ENCODE peak calls at places on chromosomes 3 and 15, in seven cellular contexts. A, V, G, C, S, H and K are unnamed samples.

GRCh38 chr15:30923429-30923828 is 19.7 kb downstream of the FAN1 start:
- DNase-seq in H (peak; percentile 75), C (no peak), S (no peak), A (no peak), G (no peak), V (no peak), K (no peak)

GRCh38 chr3:47781326-47781684 is 388 bp downstream of the SMARCC1 start:
- DNase-seq in V (peak; percentile 66), S (peak; percentile 70), C (peak; percentile 21), G (peak; percentile 79), H (peak; percentile 84), A (peak; percentile 95), K (peak; percentile 76)

GRCh38 chr3:35505181-35505580 is 134.1 kb upstream of the ARPP21 start:
- DNase-seq in G (no peak), H (peak; percentile 44), S (no peak), A (no peak), V (no peak), C (no peak), K (peak; percentile 78)

GRCh38 chr15:48855501-48856440 is 22.2 kb upstream of the EID1 start:
- DNase-seq in S (peak; percentile 40), G (no peak), C (peak; percentile 15), V (no peak), H (no peak), A (no peak), K (peak; percentile 25)

GRCh38 chr15:78880242-78880533 is 7.5 kb downstream of the MORF4L1 start:
- DNase-seq in A (no peak), H (no peak), C (no peak), V (no peak), S (no peak), G (no peak), K (no peak)

GRCh38 chr3:13280856-13281656 is 139.1 kb downstream of the NUP210 start:
- DNase-seq in H (peak; percentile 57), V (no peak), C (no peak), A (no peak), G (peak; percentile 33), S (peak; percentile 19), K (peak; percentile 77)

GRCh38 chr3:187763850-187764648 is 18.8 kb upstream of the BCL6 start:
- DNase-seq in G (no peak), A (no peak), H (no peak), S (no peak), C (no peak), V (no peak), K (no peak)

GRCh38 chr3:114333180-114333922 is 39.5 kb downstream of the TIGIT start:
- DNase-seq in G (no peak), H (no peak), S (no peak), A (no peak), V (no peak), C (no peak), K (no peak)

GRCh38 chr15:59892995-59893394 is 111.1 kb upstream of the FOXB1 start:
- DNase-seq in C (no peak), G (no peak), H (no peak), V (peak; percentile 3), A (no peak), S (no peak), K (no peak)

GRCh38 chr3:83523470-83524073 is 1435.2 kb upstream of the CADM2 start:
- DNase-seq in G (no peak), H (no peak), A (no peak), V (no peak), C (peak; percentile 1), S (peak; percentile 8), K (peak; percentile 80)

DNA sequence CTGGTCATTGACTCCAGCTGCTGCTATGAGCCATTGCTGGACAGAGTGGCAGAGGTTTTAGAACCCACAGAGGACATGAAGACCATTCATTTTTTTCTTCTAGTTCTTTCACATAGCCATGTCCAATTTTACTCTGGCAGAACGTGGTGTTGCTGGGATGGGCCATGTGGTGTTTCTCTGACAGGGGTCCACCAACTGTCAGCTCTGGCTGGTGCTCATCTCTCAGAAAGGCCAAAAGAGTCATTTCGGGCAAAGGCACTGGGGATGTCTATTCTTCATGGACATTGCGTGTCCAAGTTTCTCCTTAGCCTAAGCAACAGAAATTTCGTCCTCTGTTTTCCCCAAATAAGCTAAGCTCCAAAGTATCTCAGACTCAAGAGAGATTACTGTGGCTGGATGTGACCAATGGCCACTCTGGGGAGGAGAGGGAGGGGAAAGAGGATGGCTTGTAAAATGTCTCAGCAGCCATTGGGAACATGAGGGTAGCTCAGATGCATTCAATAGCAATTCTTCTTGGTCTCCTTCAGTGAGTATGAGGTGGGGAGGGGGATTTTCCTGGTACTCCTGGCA is 131.7 kb upstream of the MITF start:
- DNase-seq in S (no peak), C (no peak), A (no peak), V (no peak), H (no peak), G (no peak), K (no peak)
- H3K27ac ChIP-seq in S (no peak overlapping the region), C (no peak overlapping the region), A (no peak overlapping the region), V (no peak overlapping the region), H (no peak overlapping the region), G (peak overlapping the region; percentile 15), K (no peak overlapping the region)

GRCh38 chr15:90029024-90029423 is 27.9 kb downstream of the ZNF710 start:
- DNase-seq in G (no peak), A (no peak), V (no peak), H (no peak), S (peak; percentile 76), C (no peak), K (no peak)
- H3K4me1 ChIP-seq in G (peaks cover 35% of the 10 kb centered on the region), A (peaks cover 35% of the 10 kb centered on the region), V (peaks cover 17% of the 10 kb centered on the region), H (peaks cover 9% of the 10 kb centered on the region), S (peaks cover 22% of the 10 kb centered on the region), C (peaks cover 13% of the 10 kb centered on the region), K (peaks cover 6% of the 10 kb centered on the region)

GRCh38 chr3:152021951-152022461 is 148.6 kb downstream of the SUCNR1 start:
- DNase-seq in G (peak; percentile 38), V (no peak), S (no peak), H (no peak), C (peak; percentile 18), A (peak; percentile 60), K (peak; percentile 41)
- H3K27ac ChIP-seq in G (no peak overlapping the region), V (no peak overlapping the region), S (no peak overlapping the region), H (no peak overlapping the region), C (peak overlapping the region; percentile 73), A (no peak overlapping the region), K (no peak overlapping the region)

GRCh38 chr3:61730577-61731231 is 169.3 kb downstream of the PTPRG start:
- DNase-seq in V (no peak), S (no peak), C (no peak), H (no peak), A (no peak), G (no peak), K (no peak)
- H3K4me1 ChIP-seq in V (no peaks in the 10 kb centered on the region), S (peaks cover 9% of the 10 kb centered on the region), C (no peaks in the 10 kb centered on the region), H (peaks cover 57% of the 10 kb centered on the region), A (no peaks in the 10 kb centered on the region), G (peaks cover 42% of the 10 kb centered on the region), K (peaks cover 22% of the 10 kb centered on the region)

DNA sequence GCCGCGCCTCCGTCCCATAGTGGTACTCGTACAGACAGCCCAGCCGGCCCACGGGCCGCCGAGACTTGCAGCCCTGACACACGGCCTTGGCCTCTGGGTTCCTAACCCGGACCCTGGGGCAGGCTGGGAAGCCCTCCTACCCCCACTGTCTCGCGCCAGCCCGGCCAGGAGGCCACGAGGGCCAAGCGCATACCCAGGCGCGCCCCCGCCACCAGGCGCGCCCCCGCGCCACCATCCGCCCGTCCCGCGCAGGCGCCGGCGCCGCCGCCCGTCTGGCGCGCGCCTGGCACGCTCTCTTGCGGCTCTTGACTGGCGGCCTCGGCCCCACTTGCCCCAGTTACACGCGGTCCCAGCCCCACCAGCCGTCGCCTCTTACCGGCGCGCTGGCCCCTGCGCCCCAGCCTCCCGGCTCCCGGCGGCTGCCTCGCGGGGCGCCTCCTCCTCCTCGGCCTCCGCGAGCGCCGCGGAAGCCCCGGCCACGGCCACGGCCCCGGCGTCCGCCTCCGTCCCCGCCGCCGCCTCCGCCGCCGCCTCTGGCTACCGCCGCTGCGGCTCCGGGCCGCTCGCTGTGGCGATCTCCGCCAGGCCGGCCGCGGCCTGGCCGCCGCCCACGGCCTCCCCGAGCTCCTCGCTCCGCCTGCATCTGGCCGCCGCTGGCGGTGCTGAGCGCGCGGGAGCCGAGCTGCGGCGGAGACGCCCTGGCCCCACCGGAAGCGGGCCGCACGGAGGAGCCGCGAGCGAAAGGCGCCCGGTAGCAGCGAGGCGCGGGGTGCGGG is 412 bp downstream of the AVEN start:
- DNase-seq in A (peak; percentile 94), V (peak; percentile 74), G (peak; percentile 88), S (peak; percentile 81), C (peak; percentile 62), H (peak; percentile 91), K (peak; percentile 89)
- H3K27ac ChIP-seq in A (peak overlapping the region; percentile 87), V (peak overlapping the region; percentile 80), G (peak overlapping the region; percentile 89), S (peak overlapping the region; percentile 89), C (peak overlapping the region; percentile 98), H (peak overlapping the region; percentile 91), K (peak overlapping the region; percentile 98)

DNA sequence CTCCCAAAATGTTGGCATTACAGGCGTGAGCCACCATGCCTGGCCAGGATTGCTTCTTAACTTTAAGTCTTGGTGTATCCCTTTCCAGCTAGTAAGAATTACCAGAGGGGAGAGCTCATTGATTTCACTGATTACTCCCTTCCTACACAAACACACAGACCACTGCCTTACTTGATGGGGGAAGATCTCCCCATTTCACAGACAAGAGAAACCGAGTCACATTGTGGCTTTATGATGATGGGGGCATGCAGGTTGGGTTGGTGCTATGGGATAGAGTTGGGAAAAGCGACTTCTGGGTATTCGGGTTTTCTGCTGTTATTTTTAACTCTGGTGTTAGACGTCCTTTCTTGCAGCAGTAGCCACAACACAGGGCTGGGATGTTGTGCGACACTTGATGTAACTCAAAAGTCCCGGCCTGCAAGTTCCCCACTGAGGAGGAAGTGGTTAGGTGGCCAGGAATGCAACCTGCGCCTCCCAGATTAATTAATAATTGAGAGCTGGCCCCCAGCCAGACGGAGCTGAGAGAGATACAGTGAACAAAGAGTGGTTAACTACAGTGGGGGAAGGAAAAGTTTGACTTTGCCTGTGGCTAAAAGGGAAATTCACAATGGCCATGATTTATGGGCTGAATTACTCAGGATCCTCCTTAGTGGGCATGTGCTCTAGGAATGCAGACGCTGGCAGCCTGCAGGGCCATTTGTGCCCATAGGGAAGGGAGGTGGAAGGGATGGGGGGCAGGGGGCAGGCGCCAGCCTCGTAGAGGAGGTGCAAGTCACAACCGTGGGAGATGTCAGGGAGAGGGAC is 63.6 kb downstream of the SMAD6 start:
- DNase-seq in H (peak; percentile 31), C (peak; percentile 95), S (peak; percentile 67), V (no peak), A (peak; percentile 53), G (peak; percentile 88), K (no peak)
- H3K4me1 ChIP-seq in H (peaks cover 12% of the 10 kb centered on the region), C (peaks cover 97% of the 10 kb centered on the region), S (peaks cover 36% of the 10 kb centered on the region), V (no peaks in the 10 kb centered on the region), A (peaks cover 12% of the 10 kb centered on the region), G (peaks cover 99% of the 10 kb centered on the region), K (peaks cover 32% of the 10 kb centered on the region)

DNA sequence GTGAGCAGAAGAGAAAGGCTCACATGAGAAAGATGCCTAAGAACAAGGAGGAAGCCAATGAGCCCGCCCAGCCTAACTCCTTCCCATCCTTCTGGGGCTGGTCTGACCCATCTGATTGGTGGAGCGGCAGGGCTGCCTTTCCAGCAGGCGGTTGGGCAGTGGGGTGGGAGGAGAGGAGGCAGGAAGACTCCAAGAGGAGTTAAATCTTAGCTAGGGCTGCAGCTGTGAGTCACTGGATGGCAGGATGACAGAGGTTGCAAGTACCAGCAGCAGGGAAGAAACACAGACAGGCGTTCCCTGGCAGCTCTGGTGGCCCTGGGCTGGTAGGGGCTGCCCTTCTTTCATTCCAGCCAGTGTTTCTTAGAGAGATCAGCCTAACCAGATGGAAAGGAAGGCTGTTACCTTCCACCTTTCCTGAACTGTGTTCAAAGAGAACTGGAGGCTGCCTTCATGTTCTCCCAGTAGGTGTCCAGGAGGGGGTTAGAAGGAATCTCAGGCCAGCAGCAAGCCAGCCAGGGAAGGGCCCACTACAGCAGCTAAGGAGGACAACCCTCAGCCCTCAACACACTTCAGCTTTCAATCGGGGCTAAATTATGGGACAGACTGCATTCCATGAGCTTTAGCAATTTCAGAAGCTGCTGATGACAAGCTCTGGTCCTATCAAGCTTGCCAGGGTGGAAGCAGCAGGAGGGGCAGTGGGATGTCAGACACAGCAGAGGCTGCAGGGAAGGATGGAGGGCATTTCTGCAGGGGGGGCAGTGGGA is 50.3 kb downstream of the CHSY1 start:
- DNase-seq in A (peak; percentile 84), S (peak; percentile 67), C (peak; percentile 80), H (peak; percentile 92), V (no peak), G (peak; percentile 75), K (peak; percentile 91)
- H3K27ac ChIP-seq in A (peak overlapping the region; percentile 55), S (peak overlapping the region; percentile 71), C (peak overlapping the region; percentile 55), H (no peak overlapping the region), V (no peak overlapping the region), G (peak overlapping the region; percentile 61), K (peak overlapping the region; percentile 87)